ENCODE peak calls at places on chromosomes 2 and 18, in nine cellular contexts. U is neuronal stem cell, Y is lower lobe of right lung, H is PC-9, C is mesendoderm, E is small intestine, J is H7, O is left lung, K is right lobe of liver. N is an unnamed sample. For H3K27me3, the result is how much of the 10 kb centered on the place peaks cover.

GRCh38 chr2:165305391-165306096 is 66.3 kb downstream of the SCN2A start:
- DNase-seq in U (no peak), C (peak), H (no peak), E (no peak), J (no peak), Y (no peak), O (no peak), K (no peak), N (no peak)

GRCh38 chr18:36850527-36851201 is 21.7 kb downstream of the KIAA1328 start:
- DNase-seq in C (no peak), H (peak), Y (no peak), O (no peak), K (no peak), U (no peak), E (no peak), J (no peak), N (no peak)

GRCh38 chr2:203687161-203687560 is 19.3 kb upstream of the CD28 start:
- DNase-seq in U (no peak), E (peak), O (no peak), Y (no peak), C (no peak), K (no peak), J (no peak), H (no peak), N (no peak)

GRCh38 chr2:36615214-36615613 is 17.2 kb upstream of the FEZ2 start:
- DNase-seq in E (no peak), H (no peak), Y (no peak), K (no peak), C (peak), J (no peak), O (no peak), U (no peak), N (no peak)

GRCh38 chr2:184339966-184340365 is 258.4 kb upstream of the ZNF804A start:
- DNase-seq in J (no peak), K (no peak), C (no peak), Y (no peak), E (no peak), O (no peak), H (no peak), U (no peak), N (no peak)

GRCh38 chr18:70422061-70422965 is 133.5 kb downstream of the SOCS6 start:
- DNase-seq in J (no peak), Y (peak), E (peak), O (peak), C (peak), K (peak), H (peak), U (no peak), N (no peak)

GRCh38 chr2:231047270-231047921 is 9.3 kb upstream of the PSMD1 start:
- DNase-seq in O (no peak), E (no peak), J (no peak), Y (no peak), U (no peak), K (no peak), C (no peak), H (no peak), N (no peak)

GRCh38 chr2:55518846-55519167 is 711 bp upstream of the CFAP36 start:
- DNase-seq in C (peak), Y (no peak), H (no peak), J (peak), E (no peak), U (peak), O (no peak), K (no peak), N (no peak)

GRCh38 chr2:133362061-133362476 is 206.2 kb downstream of the NCKAP5 start:
- DNase-seq in J (no peak), E (no peak), Y (no peak), C (peak), K (no peak), U (no peak), O (no peak), H (no peak), N (no peak)

GRCh38 chr2:12844511-12844910 is 127.8 kb downstream of the TRIB2 start:
- DNase-seq in U (no peak), H (peak), C (no peak), O (no peak), J (no peak), K (no peak), E (no peak), Y (no peak), N (no peak)

GRCh38 chr2:231693956-231694355 is 14.4 kb upstream of the PTMA start:
- DNase-seq in J (no peak), C (no peak), K (no peak), H (no peak), O (no peak), E (no peak), Y (no peak), U (no peak), N (no peak)

GRCh38 chr2:42775812-42776211 is 11.9 kb upstream of the OXER1 start:
- DNase-seq in O (no peak), J (no peak), C (no peak), K (no peak), H (no peak), Y (no peak), E (no peak), U (no peak), N (no peak)

GRCh38 chr2:79393806-79394484 is 118.9 kb upstream of the CTNNA2 start:
- DNase-seq in O (no peak), H (no peak), J (peak), Y (no peak), C (peak), K (no peak), U (peak), E (peak), N (peak)

GRCh38 chr2:200352631-200353030 is 46.1 kb downstream of the SPATS2L start:
- DNase-seq in U (peak), C (peak), J (no peak), Y (no peak), O (no peak), H (peak), K (no peak), E (peak), N (no peak)

GRCh38 chr18:10140461-10140911 is 226.7 kb downstream of the VAPA start:
- DNase-seq in K (no peak), J (no peak), C (no peak), H (peak), E (no peak), Y (no peak), O (no peak), U (no peak), N (no peak)

GRCh38 chr18:11927497-11927896 is 19.4 kb upstream of the MPPE1 start:
- DNase-seq in O (no peak), U (no peak), Y (no peak), K (no peak), C (peak), E (no peak), J (no peak), H (no peak), N (no peak)

GRCh38 chr18:13382990-13383821 is 164.6 kb downstream of the LDLRAD4 start:
- DNase-seq in U (no peak), E (no peak), K (no peak), J (no peak), Y (no peak), O (no peak), C (no peak), H (no peak), N (no peak)

GRCh38 chr2:190216829-190217228 is 102.8 kb downstream of the HIBCH start:
- DNase-seq in K (peak), O (no peak), Y (no peak), H (no peak), C (peak), E (peak), J (peak), U (peak), N (peak)

GRCh38 chr2:28009732-28010131 is 119.2 kb downstream of the BABAM2 start:
- DNase-seq in O (no peak), J (no peak), K (no peak), U (no peak), C (no peak), Y (no peak), H (no peak), E (no peak), N (no peak)

GRCh38 chr2:186570587-186570986 is 19.3 kb upstream of the ITGAV start:
- DNase-seq in E (peak), J (no peak), H (peak), K (no peak), Y (no peak), O (no peak), C (peak), U (no peak), N (no peak)

GRCh38 chr18:29556070-29556469 is 1379.1 kb upstream of the CDH2 start:
- DNase-seq in Y (no peak), E (no peak), C (peak), O (no peak), H (no peak), K (no peak), U (no peak), J (peak), N (no peak)

GRCh38 chr2:60533114-60534033 is 20.1 kb downstream of the BCL11A start:
- DNase-seq in U (no peak), C (no peak), J (no peak), Y (no peak), H (no peak), K (no peak), E (no peak), O (no peak), N (no peak)

GRCh38 chr18:51953521-51953920 is 386.5 kb upstream of the DCC start:
- DNase-seq in Y (no peak), C (no peak), J (no peak), O (no peak), K (no peak), E (no peak), U (no peak), H (no peak), N (no peak)

GRCh38 chr2:13681936-13682335 is 950.6 kb upstream of the LRATD1 start:
- DNase-seq in J (no peak), Y (no peak), E (no peak), C (no peak), K (no peak), O (no peak), U (no peak), H (no peak), N (peak)

GRCh38 chr2:177020524-177021119 is 192.0 kb upstream of the HNRNPA3 start:
- DNase-seq in C (no peak), O (no peak), H (no peak), J (no peak), E (no peak), K (no peak), Y (no peak), U (no peak), N (peak)

GRCh38 chr18:46148810-46149209 is 44.6 kb downstream of the HAUS1 start:
- DNase-seq in K (no peak), E (peak), O (no peak), H (peak), C (peak), Y (no peak), J (peak), U (peak), N (peak)

GRCh38 chr18:35463050-35463449 is 34.7 kb downstream of the INO80C start:
- DNase-seq in O (no peak), C (no peak), J (no peak), H (no peak), U (no peak), K (no peak), Y (no peak), E (no peak), N (no peak)

GRCh38 chr2:157338013-157338412 is 12.4 kb upstream of the ERMN start:
- DNase-seq in H (no peak), U (no peak), J (no peak), Y (no peak), E (no peak), C (no peak), O (no peak), K (no peak), N (no peak)

GRCh38 chr2:105797298-105797819 is 52.6 kb downstream of the NCK2 start:
- DNase-seq in K (no peak), E (peak), Y (no peak), J (no peak), H (no peak), U (no peak), O (no peak), C (peak), N (no peak)

GRCh38 chr2:45643543-45644542 is 7.6 kb upstream of the PRKCE start:
- DNase-seq in Y (peak), H (no peak), E (peak), K (peak), J (peak), U (peak), O (peak), C (peak), N (peak)

GRCh38 chr18:65938592-65939372 is 188.0 kb downstream of the CDH7 start:
- DNase-seq in E (peak), O (no peak), Y (no peak), U (no peak), C (peak), H (no peak), K (no peak), J (no peak), N (peak)

GRCh38 chr18:31821452-31822171 is 60.9 kb upstream of the SLC25A52 start:
- DNase-seq in O (no peak), K (no peak), J (no peak), U (no peak), H (no peak), Y (no peak), C (peak), E (peak), N (no peak)

GRCh38 chr2:214310319-214310718 is 100.5 kb upstream of the VWC2L start:
- DNase-seq in U (no peak), O (no peak), J (no peak), Y (no peak), H (no peak), C (peak), E (no peak), K (no peak), N (no peak)

GRCh38 chr2:13584020-13584419 is 867.3 kb downstream of the TRIB2 start:
- DNase-seq in J (no peak), Y (no peak), C (no peak), K (no peak), E (no peak), U (no peak), H (no peak), O (no peak), N (no peak)

GRCh38 chr18:54957987-54958386 is 1.3 kb downstream of the CCDC68 start:
- DNase-seq in O (no peak), E (no peak), J (no peak), U (no peak), C (no peak), H (peak), Y (no peak), K (no peak), N (no peak)

GRCh38 chr18:43396266-43396665 is 119.0 kb upstream of the SYT4 start:
- DNase-seq in J (no peak), U (peak), H (no peak), Y (no peak), C (peak), E (no peak), K (no peak), O (no peak), N (no peak)

GRCh38 chr2:69781321-69782248 is 39.7 kb downstream of the ANXA4 start:
- DNase-seq in O (no peak), J (no peak), Y (no peak), H (peak), K (peak), E (peak), U (no peak), C (peak), N (peak)

GRCh38 chr2:241560883-241561474 is 2.4 kb downstream of the BOK start:
- DNase-seq in J (peak), O (peak), Y (no peak), E (no peak), K (peak), U (no peak), H (no peak), C (no peak), N (no peak)
- H3K4me3 ChIP-seq in J (no peak), O (no peak), Y (peak), E (no peak), K (peak), U (no peak), H (no peak), C (no peak), N (no peak)

DNA sequence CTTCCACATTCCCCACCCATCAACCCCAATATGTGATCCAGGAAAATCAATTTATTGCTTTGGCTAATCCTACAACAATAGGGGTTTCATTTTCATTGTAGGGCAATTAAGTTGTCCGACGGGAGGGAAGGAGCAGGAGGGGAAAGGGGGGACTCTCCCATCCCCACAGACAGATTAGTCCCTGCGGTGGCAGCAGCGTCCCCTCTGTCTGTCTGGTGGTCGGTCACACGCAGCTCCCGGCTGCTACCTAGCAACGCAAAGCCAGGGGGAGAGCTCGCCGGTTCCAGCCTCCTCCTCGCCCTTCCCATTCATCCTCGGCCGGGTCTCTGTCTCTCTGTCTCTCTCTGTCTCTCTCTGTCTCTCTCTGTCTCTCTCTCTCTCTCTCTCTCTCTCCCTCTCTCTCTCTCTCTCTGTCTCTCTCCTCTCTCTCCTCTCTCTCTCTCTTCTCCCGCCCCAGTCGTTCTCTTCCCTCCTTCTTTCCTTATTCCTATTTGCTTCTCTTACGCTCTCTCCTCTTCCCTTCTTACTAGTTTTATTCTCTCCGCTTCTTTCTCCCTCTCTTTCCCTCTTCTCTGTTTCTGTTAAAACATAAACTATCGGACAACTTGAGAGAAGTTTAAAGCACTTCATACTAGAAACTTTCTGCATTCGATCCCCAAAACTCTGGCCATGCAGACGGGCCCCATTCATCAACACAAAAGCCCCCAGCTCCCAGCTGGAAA is 1.2 kb downstream of the LRP2 start:
- DNase-seq in J (peak), E (no peak), K (no peak), C (peak), H (no peak), U (peak), O (peak), Y (peak), N (peak)
- H3K27me3 ChIP-seq in J (half or more), E (under half), K (under half), C (under half), H (under half), U (under half), O (half or more), Y (under half), N (half or more)

GRCh38 chr18:59660976-59661743 is 36.1 kb downstream of the CCBE1 start:
- DNase-seq in E (no peak), U (no peak), O (no peak), H (peak), Y (no peak), K (no peak), J (no peak), C (no peak), N (no peak)

GRCh38 chr18:59659486-59660187 is 37.6 kb downstream of the CCBE1 start:
- DNase-seq in C (no peak), J (no peak), H (no peak), E (no peak), U (no peak), O (no peak), Y (no peak), K (no peak), N (no peak)

GRCh38 chr18:59663096-59663495 is 34.1 kb downstream of the CCBE1 start:
- DNase-seq in J (no peak), E (no peak), O (no peak), K (no peak), H (peak), U (no peak), Y (no peak), C (no peak), N (no peak)

GRCh38 chr18:59662008-59662701 is 35.1 kb downstream of the CCBE1 start:
- DNase-seq in Y (no peak), U (no peak), E (no peak), K (no peak), H (peak), J (no peak), O (no peak), C (no peak), N (no peak)

GRCh38 chr18:59660398-59660797 is 36.8 kb downstream of the CCBE1 start:
- DNase-seq in U (no peak), Y (no peak), J (no peak), O (no peak), K (no peak), H (no peak), C (no peak), E (no peak), N (no peak)
- H3K4me3 ChIP-seq in U (no peak), Y (no peak), J (no peak), O (no peak), K (no peak), H (no peak), C (no peak), E (no peak), N (no peak)

GRCh38 chr18:79869591-79870368 is 72.0 kb downstream of the KCNG2 start:
- DNase-seq in H (no peak), U (no peak), Y (no peak), E (no peak), O (peak), J (peak), K (no peak), C (no peak), N (peak)

GRCh38 chr18:79868811-79869541 is 71.2 kb downstream of the KCNG2 start:
- DNase-seq in U (no peak), C (no peak), O (peak), E (no peak), K (no peak), J (peak), Y (no peak), H (no peak), N (no peak)

GRCh38 chr18:79871481-79872091 is 73.8 kb downstream of the KCNG2 start:
- DNase-seq in U (no peak), K (peak), Y (no peak), C (no peak), O (peak), J (peak), H (no peak), E (no peak), N (no peak)

GRCh38 chr18:79871026-79871390 is 73.3 kb downstream of the KCNG2 start:
- DNase-seq in H (no peak), U (no peak), C (no peak), O (peak), E (no peak), Y (no peak), K (peak), J (no peak), N (no peak)

GRCh38 chr18:79870369-79871025 is 72.8 kb downstream of the KCNG2 start:
- DNase-seq in H (no peak), O (peak), E (no peak), Y (no peak), J (peak), C (no peak), K (no peak), U (no peak), N (no peak)
- H3K27me3 ChIP-seq in H (half or more), O (under half), E (under half), Y (under half), J (under half), C (under half), K (under half), U (under half), N (under half)

GRCh38 chr2:24009367-24009679 is 562 bp upstream of the MFSD2B start:
- DNase-seq in C (no peak), H (no peak), U (no peak), E (no peak), Y (no peak), O (no peak), J (no peak), K (no peak), N (no peak)

GRCh38 chr2:24010477-24011277 is 792 bp downstream of the MFSD2B start:
- DNase-seq in O (no peak), C (no peak), K (no peak), H (no peak), U (no peak), Y (no peak), E (no peak), J (peak), N (no peak)

GRCh38 chr2:24011278-24012104 is 1.6 kb downstream of the MFSD2B start:
- DNase-seq in U (no peak), H (no peak), J (no peak), C (no peak), K (no peak), O (no peak), E (no peak), Y (no peak), N (no peak)

GRCh38 chr2:24008672-24009366 is 1.1 kb upstream of the MFSD2B start:
- DNase-seq in Y (no peak), O (no peak), J (no peak), K (no peak), E (no peak), C (no peak), H (no peak), U (no peak), N (no peak)

GRCh38 chr2:24009680-24010476 is at the start of gene MFSD2B:
- DNase-seq in U (peak), Y (no peak), K (no peak), H (no peak), E (no peak), C (no peak), O (peak), J (peak), N (no peak)
- H3K4me3 ChIP-seq in U (no peak), Y (peak), K (peak), H (no peak), E (peak), C (peak), O (peak), J (peak), N (no peak)

N was measured in WERI-Rb-1.